ENCODE peak calls at places on chromosomes 4 and X, in five cellular contexts. X is IMR-90, V is fibroblast of pulmonary artery, E is PC-3, O is WTC11. N is an unnamed sample.

GRCh38 chr4:3680656-3681055 is 85.5 kb upstream of the ADRA2C start:
- DNase-seq in X (no peak), V (no peak), E (no peak), O (no peak), N (no peak)

GRCh38 chrX:153717445-153717844 is 6.7 kb downstream of the BCAP31 start:
- DNase-seq in X (no peak), V (no peak), E (no peak), O (no peak), N (no peak)

GRCh38 chr4:83780334-83780733 is 244.4 kb downstream of the GPAT3 start:
- DNase-seq in X (no peak), V (no peak), E (peak), O (no peak), N (no peak)

GRCh38 chrX:144334577-144334976 is 450.7 kb downstream of the UBE2NL start:
- DNase-seq in X (no peak), V (no peak), E (peak), O (no peak), N (peak)

GRCh38 chr4:168923526-168924194 is 86.4 kb downstream of the CBR4 start:
- DNase-seq in X (peak), V (peak), E (peak), O (peak), N (peak)

GRCh38 chr4:87005690-87006461 is 71.1 kb downstream of the AFF1 start:
- DNase-seq in X (no peak), V (no peak), E (peak), O (no peak), N (peak)

GRCh38 chrX:153769865-153770605 is 6.0 kb downstream of the PLXNB3 start:
- DNase-seq in X (no peak), V (no peak), E (no peak), O (no peak), N (no peak)

GRCh38 chrX:68433155-68433980 is at the start of gene OPHN1:
- DNase-seq in X (peak), V (peak), E (peak), O (peak), N (peak)

GRCh38 chrX:7120578-7121219 is 26.8 kb upstream of the STS start:
- DNase-seq in X (peak), V (peak), E (peak), O (no peak), N (no peak)

GRCh38 chr4:96063639-96064038 is 223.7 kb downstream of the PDHA2 start:
- DNase-seq in X (no peak), V (no peak), E (no peak), O (no peak), N (no peak)

GRCh38 chr4:120963449-120963848 is 40.9 kb upstream of the PRDM5 start:
- DNase-seq in X (no peak), V (no peak), E (no peak), O (no peak), N (no peak)

DNA sequence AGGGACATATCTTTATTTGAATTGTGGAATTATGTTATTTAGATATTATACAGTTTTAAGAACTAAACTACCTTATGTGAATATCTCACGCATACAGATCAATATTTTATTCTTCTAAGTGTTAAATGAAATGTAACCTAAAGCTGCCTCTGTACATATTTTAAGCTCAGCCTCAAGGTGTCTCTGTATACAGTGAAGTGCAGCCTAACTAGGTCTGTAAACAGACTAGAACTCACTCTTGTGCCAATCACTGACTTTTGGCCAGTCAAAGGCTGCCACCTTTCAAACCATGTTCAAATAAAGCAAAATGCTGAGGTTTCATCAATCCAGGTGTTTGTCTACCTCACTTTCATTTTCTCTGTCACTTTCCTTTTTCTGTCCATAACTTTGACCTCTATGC is 1074.5 kb upstream of the PRKX start:
- DNase-seq in X (no peak), V (no peak), E (peak), O (no peak), N (no peak)
- TF ChIP-seq CTCF in X (no peak), V (no peak), E (peak), O (no peak), N (no peak)

DNA sequence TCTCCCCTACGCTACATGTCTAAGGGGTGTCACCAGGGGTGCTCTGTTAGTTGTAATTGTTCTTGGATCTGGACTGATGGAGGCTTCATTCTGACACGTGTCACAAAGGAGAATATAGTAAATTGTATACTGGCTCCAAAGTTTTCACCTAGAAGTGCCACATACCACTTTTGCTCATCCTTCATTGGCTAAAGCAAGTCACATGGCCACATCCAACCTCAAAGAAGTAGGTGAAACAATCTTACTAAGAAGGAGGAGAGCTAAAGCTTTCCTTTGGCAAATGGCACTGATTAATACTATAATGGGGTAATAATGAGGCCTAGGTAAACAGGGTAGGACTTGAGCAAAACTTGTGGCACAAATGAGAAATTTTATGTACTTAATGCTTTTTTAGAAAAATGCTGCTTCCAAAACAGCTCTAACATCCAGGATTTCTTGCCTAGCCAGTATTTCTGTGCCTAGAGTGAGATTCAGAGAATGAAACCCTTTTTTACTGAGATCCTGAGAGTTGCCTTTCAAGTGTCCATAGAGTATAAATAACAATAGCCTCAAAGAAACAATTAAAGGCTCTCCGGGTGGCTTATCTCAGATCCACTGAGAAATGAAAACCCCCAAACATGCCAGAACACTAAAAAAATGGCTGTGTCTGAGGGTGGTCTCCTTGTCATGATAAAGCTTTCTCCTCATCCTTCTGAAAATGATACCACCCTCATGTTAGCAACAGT is 34.7 kb downstream of the NHS start:
- DNase-seq in X (no peak), V (no peak), E (no peak), O (no peak), N (no peak)
- TF ChIP-seq CTCF in X (no peak), V (no peak), E (no peak), O (no peak), N (no peak)

DNA sequence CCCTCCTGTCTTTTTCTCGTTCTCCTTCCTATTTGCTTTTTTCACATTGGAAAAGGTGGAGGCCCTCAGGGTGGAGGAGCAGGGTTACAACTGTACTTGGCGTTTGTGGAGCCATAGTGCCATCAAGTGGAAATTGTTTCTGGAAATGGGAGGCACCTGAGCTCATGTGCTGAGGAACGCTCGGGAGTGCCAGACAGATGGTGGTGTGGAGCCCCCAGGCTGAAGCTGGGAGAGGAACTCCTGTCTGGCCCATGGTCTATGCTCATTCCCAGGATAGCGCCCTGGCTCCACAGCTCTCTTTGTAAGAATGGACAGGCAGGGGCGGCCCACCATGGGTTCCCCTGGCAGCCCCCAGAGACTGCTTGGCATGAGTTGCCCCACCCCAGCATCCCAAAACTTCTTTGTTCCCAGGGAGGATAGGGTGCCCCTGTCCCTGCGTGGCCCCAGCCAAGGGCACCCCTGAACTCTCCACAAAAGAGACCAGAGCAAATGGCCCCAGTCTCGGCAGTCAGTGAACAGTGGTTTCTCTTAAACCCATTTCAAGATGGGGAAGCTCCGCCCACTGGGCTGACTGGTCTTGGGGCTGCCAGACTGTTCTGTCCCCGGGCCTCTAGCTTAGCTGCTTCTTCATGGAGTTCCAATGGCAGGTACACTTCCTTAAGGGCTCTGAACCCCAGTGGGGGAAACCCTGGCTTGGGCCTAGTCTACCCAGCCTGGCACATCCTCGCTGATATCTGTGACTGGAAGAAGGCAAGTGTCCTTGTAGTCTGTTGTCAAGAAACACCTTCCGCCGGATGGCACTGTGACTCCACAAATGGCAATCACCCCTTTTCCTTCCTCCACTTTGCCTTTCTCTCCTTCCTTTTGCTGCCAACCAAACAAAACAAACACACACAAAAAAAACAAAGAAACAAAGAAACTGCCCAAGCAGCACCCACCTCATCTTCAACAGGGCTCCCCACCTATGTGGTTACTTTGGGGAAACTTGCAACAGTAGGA is 70.1 kb downstream of the NBDY start:
- DNase-seq in X (no peak), V (no peak), E (no peak), O (no peak), N (no peak)
- TF ChIP-seq CTCF in X (peak), V (no peak), E (no peak), O (no peak), N (no peak)

DNA sequence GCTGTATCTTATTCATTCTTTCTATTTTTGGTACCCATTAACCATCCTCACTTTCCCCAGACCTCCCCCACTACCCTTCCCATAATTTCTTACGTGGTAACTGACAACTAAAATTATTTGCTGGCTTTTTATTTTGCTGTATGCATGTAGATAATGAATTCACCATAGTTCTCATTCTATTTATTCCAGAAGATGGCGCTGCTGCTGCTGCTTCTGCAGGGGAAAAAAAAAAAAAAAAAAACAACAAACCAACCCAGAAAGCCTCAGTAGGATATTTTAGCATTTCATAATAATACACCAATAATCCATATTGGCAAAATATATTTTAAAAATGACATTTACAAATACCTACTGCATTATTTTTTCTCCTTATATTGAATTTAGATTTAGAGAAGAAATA is 416.6 kb upstream of the MAGEB18 start:
- DNase-seq in X (no peak), V (peak), E (peak), O (no peak), N (no peak)
- TF ChIP-seq CTCF in X (peak), V (peak), E (no peak), O (no peak), N (no peak)

DNA sequence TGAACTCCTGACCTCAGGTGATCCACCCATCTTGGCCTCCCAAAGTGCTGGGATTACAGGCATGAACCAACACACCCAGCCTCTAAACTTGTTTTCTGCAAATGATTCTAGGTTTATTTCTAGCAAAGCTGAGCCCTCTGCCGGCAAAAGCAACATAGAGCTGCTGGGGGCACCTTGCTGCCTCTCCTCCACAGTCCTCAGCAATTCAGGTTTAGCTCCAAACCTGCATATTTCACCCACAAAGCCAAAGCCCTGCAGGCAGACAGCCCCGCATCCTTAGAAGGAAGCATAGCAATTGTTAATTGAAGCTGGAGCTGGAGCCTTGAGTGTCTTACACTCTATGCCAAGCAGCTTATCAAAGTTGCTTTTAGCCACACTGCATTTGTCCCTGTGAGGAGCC is 24.9 kb upstream of the OCIAD2 start:
- DNase-seq in X (no peak), V (no peak), E (no peak), O (no peak), N (no peak)
- TF ChIP-seq CTCF in X (no peak), V (peak), E (no peak), O (no peak), N (no peak)

DNA sequence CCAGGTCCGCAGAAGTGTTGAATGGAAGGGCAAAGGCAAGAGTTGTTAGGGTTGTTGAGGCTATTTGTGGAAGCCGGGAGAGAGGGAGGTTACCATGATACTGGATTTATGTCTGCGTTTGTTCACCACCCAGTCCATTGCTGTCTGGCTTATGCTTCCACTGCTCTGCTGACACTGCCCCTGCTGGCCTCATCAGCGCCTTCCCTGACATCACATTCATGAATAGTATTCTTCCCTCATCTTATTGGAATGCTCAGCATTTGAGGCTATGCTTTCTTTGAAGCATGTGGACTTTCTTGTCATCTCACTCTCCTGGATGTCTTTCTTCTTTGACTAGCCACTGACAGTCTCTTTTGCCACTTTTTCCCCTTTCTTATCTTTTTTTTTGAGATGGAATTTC is 10.3 kb downstream of the GNL3L start:
- DNase-seq in X (peak), V (peak), E (no peak), O (no peak), N (peak)
- TF ChIP-seq CTCF in X (peak), V (peak), E (no peak), O (no peak), N (no peak)

GRCh38 chr4:20299515-20299914 is 47.8 kb downstream of the SLIT2 start:
- DNase-seq in X (peak), V (peak), E (peak), O (no peak), N (no peak)
- TF ChIP-seq CTCF in X (peak), V (peak), E (peak), O (no peak), N (no peak)

GRCh38 chrX:77427586-77427985 is 19.6 kb upstream of the FGF16 start:
- DNase-seq in X (no peak), V (no peak), E (no peak), O (no peak), N (no peak)
- TF ChIP-seq CTCF in X (no peak), V (no peak), E (no peak), O (no peak), N (no peak)

DNA sequence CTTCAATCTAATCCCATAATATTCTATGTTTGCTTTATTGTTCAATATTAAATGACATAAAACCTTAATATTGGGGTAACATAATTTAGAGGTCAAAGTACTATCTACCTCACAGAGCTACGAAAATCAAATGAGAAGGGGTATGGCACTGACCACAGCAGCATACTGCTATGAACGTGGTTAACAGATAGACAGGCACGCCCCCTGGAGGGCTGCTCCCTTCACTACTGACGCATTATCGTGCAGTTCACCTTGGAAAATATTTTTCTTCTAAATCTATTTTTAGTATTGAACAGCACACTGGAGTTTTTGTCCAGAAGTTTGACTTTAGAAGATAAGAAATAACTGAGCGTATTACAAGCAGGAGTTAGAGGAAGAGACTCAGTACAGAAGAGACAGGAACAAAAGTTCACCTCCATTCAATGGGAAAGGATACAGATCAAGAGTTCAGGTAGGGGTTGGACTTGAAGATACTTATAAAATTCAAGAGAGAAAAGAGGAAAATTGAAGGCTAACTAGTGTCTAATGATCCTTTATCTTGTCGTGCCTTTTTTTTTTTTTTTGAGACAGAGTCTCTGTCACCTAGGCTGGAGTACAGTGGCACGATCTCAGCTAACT is 22.7 kb downstream of the MAP9 start:
- DNase-seq in X (peak), V (peak), E (peak), O (peak), N (peak)
- TF ChIP-seq CTCF in X (peak), V (peak), E (peak), O (peak), N (peak)

GRCh38 chr4:186737427-186737826 is 13.8 kb upstream of the FAT1 start:
- DNase-seq in X (no peak), V (no peak), E (no peak), O (no peak), N (no peak)
- TF ChIP-seq CTCF in X (no peak), V (no peak), E (no peak), O (no peak), N (no peak)

N was measured in testis.